ENCODE peak calls at places on chromosome 2, in eight cellular contexts. L is GM23248; I is OCI-LY7; Y is gastrocnemius medialis; S is CD8-positive, alpha-beta T cell; D is naive thymus-derived CD4-positive, alpha-beta T cell; N is thyroid gland; P is SJSA1. T is an unnamed sample.

GRCh38 chr2:153497938-153498629 is 19.5 kb upstream of the RPRM start:
- DNase-seq in L (no peak), I (no peak), Y (no peak), S (no peak), D (no peak), N (no peak), P (no peak), T (no peak)

GRCh38 chr2:29196792-29197788 is 81.9 kb downstream of the CLIP4 start:
- DNase-seq in L (peak; percentile 66), I (peak; percentile 66), Y (peak; percentile 55), S (peak; percentile 59), D (peak; percentile 66), N (peak; percentile 73), P (peak; percentile 67), T (peak; percentile 89)

GRCh38 chr2:218152172-218152571 is 14.6 kb downstream of the CXCR1 start:
- DNase-seq in L (no peak), I (no peak), Y (no peak), S (no peak), D (no peak), N (no peak), P (no peak), T (no peak)

GRCh38 chr2:127000937-127001336 is 102.2 kb downstream of the TEX51 start:
- DNase-seq in L (no peak), I (no peak), Y (no peak), S (no peak), D (no peak), N (no peak), P (no peak), T (no peak)

GRCh38 chr2:119996148-119996547 is 16.7 kb upstream of the EPB41L5 start:
- DNase-seq in L (peak; percentile 2), I (no peak), Y (no peak), S (no peak), D (no peak), N (no peak), P (no peak), T (no peak)

GRCh38 chr2:136101042-136101441 is 16.9 kb downstream of the CXCR4 start:
- DNase-seq in L (no peak), I (no peak), Y (no peak), S (no peak), D (no peak), N (no peak), P (no peak), T (no peak)

GRCh38 chr2:10424051-10424450 is 24.1 kb downstream of the ODC1 start:
- DNase-seq in L (peak; percentile 39), I (no peak), Y (no peak), S (no peak), D (no peak), N (no peak), P (no peak), T (no peak)

GRCh38 chr2:71849603-71850305 is 297.9 kb downstream of the CYP26B1 start:
- DNase-seq in L (no peak), I (no peak), Y (no peak), S (no peak), D (no peak), N (no peak), P (no peak), T (no peak)

GRCh38 chr2:70173520-70173919 is 17.3 kb downstream of the C2orf42 start:
- DNase-seq in L (peak; percentile 6), I (no peak), Y (no peak), S (no peak), D (no peak), N (no peak), P (no peak), T (no peak)

GRCh38 chr2:74379851-74380789 is at the start of gene DCTN1:
- DNase-seq in L (peak; percentile 90), I (peak; percentile 34), Y (peak; percentile 23), S (no peak), D (peak; percentile 24), N (peak; percentile 42), P (no peak), T (peak; percentile 50)

GRCh38 chr2:20478961-20479360 is 32.1 kb downstream of the RHOB start:
- DNase-seq in L (no peak), I (no peak), Y (no peak), S (no peak), D (no peak), N (no peak), P (peak; percentile 15), T (no peak)

GRCh38 chr2:48600204-48600813 is 17.3 kb upstream of the GTF2A1L start:
- DNase-seq in L (peak; percentile 65), I (peak; percentile 40), Y (no peak), S (no peak), D (no peak), N (no peak), P (no peak), T (peak; percentile 25)

GRCh38 chr2:2043394-2043793 is 287.7 kb downstream of the MYT1L start:
- DNase-seq in L (no peak), I (no peak), Y (no peak), S (no peak), D (no peak), N (no peak), P (no peak), T (no peak)

GRCh38 chr2:168515502-168515901 is 59.4 kb downstream of the CERS6 start:
- DNase-seq in L (peak; percentile 91), I (no peak), Y (no peak), S (no peak), D (no peak), N (no peak), P (no peak), T (no peak)

DNA sequence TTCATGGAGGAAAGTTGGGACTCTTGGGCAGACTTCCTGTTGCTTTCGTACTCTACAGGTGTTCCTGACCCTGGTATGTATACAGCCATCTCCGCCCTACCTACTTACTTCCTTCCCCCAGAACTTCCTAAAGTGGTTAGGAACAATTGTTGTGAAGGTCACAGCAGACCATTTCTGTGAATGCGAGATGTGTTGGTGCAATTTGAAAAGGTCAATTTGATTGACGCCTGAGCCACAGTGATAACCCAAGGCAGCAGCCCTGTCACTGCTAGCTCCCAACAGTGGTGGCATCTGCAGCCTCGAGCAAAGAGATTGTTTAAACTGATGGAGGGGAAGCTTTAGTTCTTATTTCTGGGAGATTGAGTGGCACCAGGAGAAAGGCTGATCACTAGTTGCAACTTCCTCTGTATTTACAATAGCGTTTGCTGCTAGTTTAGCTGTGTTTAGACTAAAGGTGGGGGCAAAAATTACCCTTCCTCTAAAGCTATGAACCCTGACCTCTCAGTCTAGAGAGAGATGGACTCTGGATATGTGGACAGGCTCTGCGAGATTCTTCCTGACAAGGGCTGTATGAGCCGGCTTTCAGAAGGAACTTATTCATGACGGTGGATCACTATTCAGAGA is 78.3 kb upstream of the MAP4K3 start:
- DNase-seq in L (no peak), I (no peak), Y (no peak), S (no peak), D (no peak), N (no peak), P (no peak), T (no peak)
- H3K4me1 ChIP-seq in L (peaks cover 27% of the 10 kb centered on the region), I (peaks cover 8% of the 10 kb centered on the region), Y (peaks cover 67% of the 10 kb centered on the region), S (no peaks in the 10 kb centered on the region), D (no peaks in the 10 kb centered on the region), N (peaks cover 44% of the 10 kb centered on the region), P (peaks cover 38% of the 10 kb centered on the region), T (peaks cover 10% of the 10 kb centered on the region)

GRCh38 chr2:236984046-236984445 is 101.6 kb upstream of the COPS8 start:
- DNase-seq in L (peak; percentile 71), I (no peak), Y (no peak), S (no peak), D (no peak), N (no peak), P (no peak), T (no peak)
- H3K4me1 ChIP-seq in L (peaks cover 7% of the 10 kb centered on the region), I (no peaks in the 10 kb centered on the region), Y (peaks cover 13% of the 10 kb centered on the region), S (no peaks in the 10 kb centered on the region), D (no peaks in the 10 kb centered on the region), N (peaks cover 27% of the 10 kb centered on the region), P (no peaks in the 10 kb centered on the region), T (no peaks in the 10 kb centered on the region)

GRCh38 chr2:174664084-174664759 is 66.6 kb upstream of the WIPF1 start:
- DNase-seq in L (peak; percentile 63), I (no peak), Y (no peak), S (no peak), D (no peak), N (peak; percentile 27), P (no peak), T (no peak)

GRCh38 chr2:174667461-174667860 is 69.9 kb upstream of the WIPF1 start:
- DNase-seq in L (peak; percentile 34), I (no peak), Y (no peak), S (no peak), D (no peak), N (no peak), P (no peak), T (no peak)

GRCh38 chr2:174668075-174668474 is 70.5 kb upstream of the WIPF1 start:
- DNase-seq in L (no peak), I (no peak), Y (no peak), S (no peak), D (no peak), N (no peak), P (no peak), T (no peak)

GRCh38 chr2:174666786-174667369 is 69.3 kb upstream of the WIPF1 start:
- DNase-seq in L (peak; percentile 36), I (no peak), Y (no peak), S (no peak), D (no peak), N (no peak), P (no peak), T (no peak)

GRCh38 chr2:174666312-174666711 is 68.7 kb upstream of the WIPF1 start:
- DNase-seq in L (peak; percentile 24), I (no peak), Y (peak; percentile 22), S (no peak), D (no peak), N (no peak), P (no peak), T (no peak)
- H3K4me1 ChIP-seq in L (peaks cover 51% of the 10 kb centered on the region), I (no peaks in the 10 kb centered on the region), Y (peaks cover 4% of the 10 kb centered on the region), S (peaks cover 15% of the 10 kb centered on the region), D (peaks cover 17% of the 10 kb centered on the region), N (no peaks in the 10 kb centered on the region), P (peaks cover 49% of the 10 kb centered on the region), T (no peaks in the 10 kb centered on the region)

GRCh38 chr2:197196737-197197136 is 113.8 kb downstream of the ANKRD44 start:
- DNase-seq in L (no peak), I (no peak), Y (no peak), S (no peak), D (peak; percentile 42), N (no peak), P (no peak), T (no peak)

GRCh38 chr2:197197808-197198409 is 112.7 kb downstream of the ANKRD44 start:
- DNase-seq in L (no peak), I (no peak), Y (no peak), S (no peak), D (peak; percentile 62), N (no peak), P (no peak), T (no peak)

GRCh38 chr2:197191948-197192338 is 118.6 kb downstream of the ANKRD44 start:
- DNase-seq in L (no peak), I (peak; percentile 31), Y (no peak), S (no peak), D (peak; percentile 69), N (no peak), P (no peak), T (no peak)

GRCh38 chr2:197198890-197199289 is 111.7 kb downstream of the ANKRD44 start:
- DNase-seq in L (no peak), I (peak; percentile 97), Y (peak; percentile 38), S (peak; percentile 78), D (peak; percentile 96), N (peak; percentile 21), P (no peak), T (peak; percentile 60)

DNA sequence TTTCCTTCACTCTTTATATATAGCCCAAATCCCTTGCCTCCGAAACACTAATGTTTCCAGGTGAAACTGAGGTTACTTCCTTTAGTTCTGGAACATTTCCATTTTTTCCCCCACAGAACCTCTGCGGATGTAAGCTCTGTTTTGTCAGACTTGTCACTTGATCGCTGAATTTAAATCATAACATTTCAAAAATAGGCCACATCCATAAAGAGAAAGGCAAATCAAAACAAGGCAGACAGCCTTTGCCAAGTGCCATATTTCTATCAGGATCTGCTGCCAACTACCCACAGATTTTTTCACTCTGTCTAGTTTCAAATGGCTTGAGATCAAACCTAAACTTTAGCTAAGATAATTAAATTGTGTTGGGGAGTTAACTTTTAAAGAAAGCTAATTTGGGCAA is 115.0 kb downstream of the ANKRD44 start:
- DNase-seq in L (no peak), I (no peak), Y (no peak), S (no peak), D (no peak), N (no peak), P (no peak), T (no peak)
- H3K4me1 ChIP-seq in L (no peaks in the 10 kb centered on the region), I (peaks cover 69% of the 10 kb centered on the region), Y (peaks cover 8% of the 10 kb centered on the region), S (peaks cover 75% of the 10 kb centered on the region), D (peaks cover 71% of the 10 kb centered on the region), N (peaks cover 3% of the 10 kb centered on the region), P (no peaks in the 10 kb centered on the region), T (no peaks in the 10 kb centered on the region)

T was measured in HAP-1.